ENCODE peak calls at places on chromosomes 7 and 10, in five cellular contexts. One of them, this sample, is unnamed.

GRCh38 chr10:124539935-124540641 is 78.5 kb downstream of the LHPP start:
- DNase-seq in foreskin fibroblast: no peak
- DNase-seq in upper lobe of right lung: peak; percentile 74
- DNase-seq in GM23248: peak; percentile 66
- DNase-seq in AG04450: no peak
- DNase-seq in this sample: peak; percentile 95

GRCh38 chr7:34282271-34282670 is 375.7 kb upstream of the NPSR1 start:
- DNase-seq in foreskin fibroblast: no peak
- DNase-seq in upper lobe of right lung: no peak
- DNase-seq in GM23248: peak; percentile 45
- DNase-seq in AG04450: no peak
- DNase-seq in this sample: no peak

GRCh38 chr10:68955414-68955785 is 570 bp upstream of the DDX21 start:
- DNase-seq in foreskin fibroblast: no peak
- DNase-seq in upper lobe of right lung: no peak
- DNase-seq in GM23248: peak; percentile 66
- DNase-seq in AG04450: no peak
- DNase-seq in this sample: no peak

GRCh38 chr7:119397156-119397555 is 875.8 kb upstream of the KCND2 start:
- DNase-seq in foreskin fibroblast: no peak
- DNase-seq in upper lobe of right lung: no peak
- DNase-seq in GM23248: no peak
- DNase-seq in AG04450: no peak
- DNase-seq in this sample: no peak

GRCh38 chr10:68900427-68901105 is 549 bp upstream of the DDX50 start:
- DNase-seq in foreskin fibroblast: peak; percentile 56
- DNase-seq in upper lobe of right lung: peak; percentile 91
- DNase-seq in GM23248: peak; percentile 88
- DNase-seq in AG04450: peak; percentile 29
- DNase-seq in this sample: peak; percentile 94

GRCh38 chr10:75739454-75740143 is 308.2 kb downstream of the LRMDA start:
- DNase-seq in foreskin fibroblast: no peak
- DNase-seq in upper lobe of right lung: no peak
- DNase-seq in GM23248: no peak
- DNase-seq in AG04450: no peak
- DNase-seq in this sample: no peak

GRCh38 chr7:106844286-106844997 is 20.6 kb upstream of the PIK3CG start:
- DNase-seq in foreskin fibroblast: no peak
- DNase-seq in upper lobe of right lung: no peak
- DNase-seq in GM23248: no peak
- DNase-seq in AG04450: no peak
- DNase-seq in this sample: no peak

GRCh38 chr7:2015251-2015871 is 217.4 kb downstream of the MAD1L1 start:
- DNase-seq in foreskin fibroblast: no peak
- DNase-seq in upper lobe of right lung: peak; percentile 47
- DNase-seq in GM23248: no peak
- DNase-seq in AG04450: no peak
- DNase-seq in this sample: peak; percentile 69

GRCh38 chr7:150992833-150993302 is 2.1 kb downstream of the NOS3 start:
- DNase-seq in foreskin fibroblast: no peak
- DNase-seq in upper lobe of right lung: no peak
- DNase-seq in GM23248: peak; percentile 49
- DNase-seq in AG04450: no peak
- DNase-seq in this sample: peak; percentile 87

GRCh38 chr7:149422914-149423285 is 38.0 kb downstream of the ZNF777 start:
- DNase-seq in foreskin fibroblast: no peak
- DNase-seq in upper lobe of right lung: peak; percentile 77
- DNase-seq in GM23248: no peak
- DNase-seq in AG04450: no peak
- DNase-seq in this sample: peak; percentile 92

GRCh38 chr10:123287594-123288247 is 133.5 kb downstream of the BUB3 start:
- DNase-seq in foreskin fibroblast: no peak
- DNase-seq in upper lobe of right lung: no peak
- DNase-seq in GM23248: peak; percentile 76
- DNase-seq in AG04450: no peak
- DNase-seq in this sample: no peak

GRCh38 chr7:1638113-1638726 is 31.9 kb upstream of the ELFN1 start:
- DNase-seq in foreskin fibroblast: no peak
- DNase-seq in upper lobe of right lung: no peak
- DNase-seq in GM23248: peak; percentile 20
- DNase-seq in AG04450: no peak
- DNase-seq in this sample: no peak

GRCh38 chr10:45375716-45376231 is 1.8 kb downstream of the ALOX5 start:
- DNase-seq in foreskin fibroblast: no peak
- DNase-seq in upper lobe of right lung: peak; percentile 50
- DNase-seq in GM23248: no peak
- DNase-seq in AG04450: no peak
- DNase-seq in this sample: peak; percentile 80

GRCh38 chr10:113519616-113520015 is 33.2 kb upstream of the HABP2 start:
- DNase-seq in foreskin fibroblast: no peak
- DNase-seq in upper lobe of right lung: no peak
- DNase-seq in GM23248: no peak
- DNase-seq in AG04450: no peak
- DNase-seq in this sample: no peak

GRCh38 chr7:27134392-27134791 is 3.8 kb upstream of the HOXA4 start:
- DNase-seq in foreskin fibroblast: peak; percentile 70
- DNase-seq in upper lobe of right lung: no peak
- DNase-seq in GM23248: peak; percentile 96
- DNase-seq in AG04450: peak; percentile 83
- DNase-seq in this sample: no peak

GRCh38 chr10:7192831-7193348 is 217.9 kb downstream of the SFMBT2 start:
- DNase-seq in foreskin fibroblast: no peak
- DNase-seq in upper lobe of right lung: no peak
- DNase-seq in GM23248: no peak
- DNase-seq in AG04450: no peak
- DNase-seq in this sample: no peak

GRCh38 chr7:20647908-20648776 is 32.7 kb downstream of the ABCB5 start:
- DNase-seq in foreskin fibroblast: no peak
- DNase-seq in upper lobe of right lung: no peak
- DNase-seq in GM23248: peak; percentile 39
- DNase-seq in AG04450: no peak
- DNase-seq in this sample: no peak

GRCh38 chr10:72270607-72271281 is 3.0 kb upstream of the DDIT4 start:
- DNase-seq in foreskin fibroblast: no peak
- DNase-seq in upper lobe of right lung: no peak
- DNase-seq in GM23248: no peak
- DNase-seq in AG04450: no peak
- DNase-seq in this sample: no peak

GRCh38 chr7:155961241-155962190 is 149.3 kb upstream of the SHH start:
- DNase-seq in foreskin fibroblast: no peak
- DNase-seq in upper lobe of right lung: peak; percentile 85
- DNase-seq in GM23248: no peak
- DNase-seq in AG04450: no peak
- DNase-seq in this sample: no peak

GRCh38 chr10:93458821-93459257 is 23.3 kb downstream of the MYOF start:
- DNase-seq in foreskin fibroblast: peak; percentile 99
- DNase-seq in upper lobe of right lung: peak; percentile 83
- DNase-seq in GM23248: peak; percentile 100
- DNase-seq in AG04450: peak; percentile 100
- DNase-seq in this sample: no peak

GRCh38 chr10:114015708-114016107 is 28.0 kb upstream of the ADRB1 start:
- DNase-seq in foreskin fibroblast: no peak
- DNase-seq in upper lobe of right lung: no peak
- DNase-seq in GM23248: no peak
- DNase-seq in AG04450: no peak
- DNase-seq in this sample: no peak

GRCh38 chr7:98284335-98285036 is 3.0 kb downstream of the BRI3 start:
- DNase-seq in foreskin fibroblast: peak; percentile 91
- DNase-seq in upper lobe of right lung: peak; percentile 93
- DNase-seq in GM23248: peak; percentile 90
- DNase-seq in AG04450: no peak
- DNase-seq in this sample: peak; percentile 92

GRCh38 chr10:90407116-90407515 is 450.7 kb downstream of the HTR7 start:
- DNase-seq in foreskin fibroblast: peak; percentile 56
- DNase-seq in upper lobe of right lung: no peak
- DNase-seq in GM23248: no peak
- DNase-seq in AG04450: no peak
- DNase-seq in this sample: no peak

GRCh38 chr10:35236739-35237138 is 99.6 kb upstream of the CCNY start:
- DNase-seq in foreskin fibroblast: no peak
- DNase-seq in upper lobe of right lung: no peak
- DNase-seq in GM23248: no peak
- DNase-seq in AG04450: peak; percentile 16
- DNase-seq in this sample: no peak

GRCh38 chr10:95441547-95441923 is 119.6 kb downstream of the SORBS1 start:
- DNase-seq in foreskin fibroblast: no peak
- DNase-seq in upper lobe of right lung: no peak
- DNase-seq in GM23248: no peak
- DNase-seq in AG04450: no peak
- DNase-seq in this sample: no peak

GRCh38 chr7:17105701-17106100 is 192.8 kb upstream of the AHR start:
- DNase-seq in foreskin fibroblast: peak; percentile 47
- DNase-seq in upper lobe of right lung: no peak
- DNase-seq in GM23248: peak; percentile 11
- DNase-seq in AG04450: no peak
- DNase-seq in this sample: no peak

GRCh38 chr10:32065871-32066270 is 9.6 kb upstream of the KIF5B start:
- DNase-seq in foreskin fibroblast: peak; percentile 71
- DNase-seq in upper lobe of right lung: no peak
- DNase-seq in GM23248: peak; percentile 79
- DNase-seq in AG04450: no peak
- DNase-seq in this sample: no peak

GRCh38 chr10:33609546-33609945 is 275.1 kb upstream of the NRP1 start:
- DNase-seq in foreskin fibroblast: no peak
- DNase-seq in upper lobe of right lung: no peak
- DNase-seq in GM23248: no peak
- DNase-seq in AG04450: no peak
- DNase-seq in this sample: no peak

GRCh38 chr7:86201767-86202166 is 441.9 kb upstream of the GRM3 start:
- DNase-seq in foreskin fibroblast: no peak
- DNase-seq in upper lobe of right lung: no peak
- DNase-seq in GM23248: no peak
- DNase-seq in AG04450: no peak
- DNase-seq in this sample: no peak

GRCh38 chr7:112444505-112444904 is 5.8 kb upstream of the IFRD1 start:
- DNase-seq in foreskin fibroblast: no peak
- DNase-seq in upper lobe of right lung: no peak
- DNase-seq in GM23248: no peak
- DNase-seq in AG04450: no peak
- DNase-seq in this sample: no peak
- H3K4me3 ChIP-seq in foreskin fibroblast: no peak overlapping the region
- H3K4me3 ChIP-seq in upper lobe of right lung: no peak overlapping the region
- H3K4me3 ChIP-seq in GM23248: no peak overlapping the region
- H3K4me3 ChIP-seq in AG04450: no peak overlapping the region
- H3K4me3 ChIP-seq in this sample: no peak overlapping the region

DNA sequence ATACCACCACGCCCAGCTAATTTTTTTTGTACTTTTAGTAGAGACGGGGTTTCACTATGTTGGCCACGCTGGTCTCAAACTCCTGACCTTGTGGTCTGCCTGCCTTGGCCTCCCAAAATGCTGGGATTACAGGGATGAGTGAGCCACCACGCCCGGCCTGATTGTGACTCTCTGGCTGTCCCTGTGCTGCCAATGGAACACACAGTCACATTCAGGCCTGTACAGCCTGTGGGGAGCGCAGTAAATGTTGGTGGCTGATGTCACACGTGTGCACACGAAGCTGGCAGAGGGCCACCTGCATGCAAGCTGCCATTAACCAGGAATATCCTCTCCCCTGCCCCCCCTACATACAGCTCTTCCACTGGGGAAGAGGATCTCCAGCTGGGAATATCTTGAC is 22.1 kb downstream of the POLL start:
- DNase-seq in foreskin fibroblast: no peak
- DNase-seq in upper lobe of right lung: peak; percentile 46
- DNase-seq in GM23248: no peak
- DNase-seq in AG04450: no peak
- DNase-seq in this sample: no peak
- H3K4me3 ChIP-seq in foreskin fibroblast: no peak overlapping the region
- H3K4me3 ChIP-seq in upper lobe of right lung: no peak overlapping the region
- H3K4me3 ChIP-seq in GM23248: no peak overlapping the region
- H3K4me3 ChIP-seq in AG04450: no peak overlapping the region
- H3K4me3 ChIP-seq in this sample: no peak overlapping the region

GRCh38 chr10:5614081-5614721 is 52.2 kb downstream of the ASB13 start:
- DNase-seq in foreskin fibroblast: no peak
- DNase-seq in upper lobe of right lung: no peak
- DNase-seq in GM23248: peak; percentile 55
- DNase-seq in AG04450: no peak
- DNase-seq in this sample: no peak

GRCh38 chr10:5617521-5617920 is 48.9 kb downstream of the ASB13 start:
- DNase-seq in foreskin fibroblast: no peak
- DNase-seq in upper lobe of right lung: no peak
- DNase-seq in GM23248: no peak
- DNase-seq in AG04450: no peak
- DNase-seq in this sample: no peak

GRCh38 chr10:5615263-5615820 is 51.1 kb downstream of the ASB13 start:
- DNase-seq in foreskin fibroblast: no peak
- DNase-seq in upper lobe of right lung: no peak
- DNase-seq in GM23248: no peak
- DNase-seq in AG04450: no peak
- DNase-seq in this sample: no peak

GRCh38 chr10:5616871-5617270 is 49.5 kb downstream of the ASB13 start:
- DNase-seq in foreskin fibroblast: no peak
- DNase-seq in upper lobe of right lung: no peak
- DNase-seq in GM23248: peak; percentile 10
- DNase-seq in AG04450: no peak
- DNase-seq in this sample: no peak

GRCh38 chr10:5616046-5616445 is 50.3 kb downstream of the ASB13 start:
- DNase-seq in foreskin fibroblast: no peak
- DNase-seq in upper lobe of right lung: no peak
- DNase-seq in GM23248: no peak
- DNase-seq in AG04450: no peak
- DNase-seq in this sample: no peak
- H3K4me3 ChIP-seq in foreskin fibroblast: no peak overlapping the region
- H3K4me3 ChIP-seq in upper lobe of right lung: no peak overlapping the region
- H3K4me3 ChIP-seq in GM23248: no peak overlapping the region
- H3K4me3 ChIP-seq in AG04450: no peak overlapping the region
- H3K4me3 ChIP-seq in this sample: no peak overlapping the region

DNA sequence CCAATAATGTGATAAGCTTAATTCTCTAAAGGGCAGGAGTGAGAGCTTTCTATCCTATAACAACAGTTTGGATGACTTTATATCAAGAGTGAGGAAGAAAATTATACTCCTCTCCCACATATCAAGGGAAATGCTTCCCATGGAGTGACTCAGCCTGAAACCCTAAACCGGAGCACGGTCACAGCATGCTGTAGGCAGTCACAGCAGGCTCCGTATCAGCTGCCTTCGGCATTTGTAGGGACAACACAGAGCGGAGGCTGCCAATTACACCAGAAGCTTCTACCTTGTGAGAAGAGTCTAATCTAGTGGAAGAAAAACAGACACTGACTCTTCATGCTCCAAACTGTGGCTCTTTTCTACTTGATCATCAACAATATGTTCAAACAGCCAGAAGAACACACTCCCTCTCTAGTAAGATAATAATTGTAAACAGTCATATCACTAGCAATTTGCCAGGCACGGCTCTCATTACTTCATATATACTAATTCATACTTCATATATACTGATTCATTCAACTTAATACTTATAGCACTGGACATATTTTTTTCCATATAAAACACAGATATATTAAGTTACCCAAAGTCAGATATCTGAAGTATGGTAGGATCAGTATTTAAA is 65.9 kb downstream of the DGKB start:
- DNase-seq in foreskin fibroblast: peak; percentile 79
- DNase-seq in upper lobe of right lung: no peak
- DNase-seq in GM23248: peak; percentile 90
- DNase-seq in AG04450: peak; percentile 13
- DNase-seq in this sample: no peak
- H3K4me3 ChIP-seq in foreskin fibroblast: no peak overlapping the region
- H3K4me3 ChIP-seq in upper lobe of right lung: no peak overlapping the region
- H3K4me3 ChIP-seq in GM23248: peak overlapping the region; percentile 52
- H3K4me3 ChIP-seq in AG04450: peak overlapping the region; percentile 36
- H3K4me3 ChIP-seq in this sample: no peak overlapping the region